ENCODE peak calls at places on chromosomes 4 and X, in five cellular contexts. D, K, S, A and X are unnamed samples.

GRCh38 chr4:5757091-5757490 is 46.1 kb downstream of the EVC start:
- DNase-seq in D (no peak), S (no peak), A (no peak), K (no peak), X (no peak)

GRCh38 chr4:56606385-56606784 is 74.7 kb downstream of the HOPX start:
- DNase-seq in A (no peak), S (no peak), D (no peak), K (no peak), X (no peak)

GRCh38 chr4:114017120-114017917 is 37.9 kb upstream of the ARSJ start:
- DNase-seq in A (no peak), K (no peak), S (no peak), D (no peak), X (no peak)

GRCh38 chr4:25252230-25253071 is 18.6 kb downstream of the PI4K2B start:
- DNase-seq in K (no peak), A (no peak), D (no peak), S (no peak), X (no peak)

GRCh38 chrX:31871989-31872388 is 800.1 kb upstream of the FTHL17 start:
- DNase-seq in D (no peak), S (no peak), K (peak; percentile 81), A (no peak), X (no peak)

GRCh38 chr4:37934609-37935008 is 25.6 kb upstream of the PTTG2 start:
- DNase-seq in K (no peak), A (no peak), D (no peak), S (no peak), X (no peak)

GRCh38 chr4:25223770-25224375 is 10.0 kb upstream of the PI4K2B start:
- DNase-seq in K (peak; percentile 50), A (peak; percentile 57), D (no peak), S (no peak), X (no peak)

GRCh38 chr4:145523117-145523516 is 41.5 kb downstream of the SMAD1 start:
- DNase-seq in S (no peak), D (no peak), K (no peak), A (no peak), X (no peak)

GRCh38 chr4:172143605-172144314 is 330.6 kb downstream of the GALNTL6 start:
- DNase-seq in S (peak; percentile 55), A (no peak), K (peak; percentile 60), D (no peak), X (no peak)

GRCh38 chrX:102768984-102769761 is 48.6 kb downstream of the GPRASP3 start:
- DNase-seq in D (peak; percentile 64), A (peak; percentile 89), K (peak; percentile 93), S (peak; percentile 75), X (peak; percentile 84)

GRCh38 chr4:1539859-1540600 is 133.8 kb upstream of the NKX1-1 start:
- DNase-seq in D (no peak), K (no peak), A (no peak), S (no peak), X (no peak)

GRCh38 chr4:1104647-1105046 is 8.7 kb downstream of the RNF212 start:
- DNase-seq in A (no peak), D (no peak), K (no peak), S (no peak), X (no peak)

GRCh38 chrX:314049-314448 is 4.5 kb downstream of the GTPBP6 start:
- DNase-seq in K (no peak), S (no peak), A (no peak), D (no peak), X (no peak)

GRCh38 chr4:22003878-22004277 is 55.3 kb upstream of the KCNIP4 start:
- DNase-seq in A (no peak), K (no peak), S (no peak), D (no peak), X (no peak)

GRCh38 chr4:129550281-129550785 is 454.4 kb downstream of the C4orf33 start:
- DNase-seq in S (no peak), D (no peak), K (no peak), A (no peak), X (peak; percentile 47)

GRCh38 chrX:13087322-13088154 is 43.1 kb upstream of the FAM9C start:
- DNase-seq in D (peak; percentile 99), K (peak; percentile 16), S (no peak), A (no peak), X (no peak)

GRCh38 chrX:15269618-15270521 is at the start of gene ASB9:
- DNase-seq in K (peak; percentile 52), D (no peak), S (peak; percentile 45), A (peak; percentile 39), X (peak; percentile 78)

GRCh38 chr4:144562019-144562740 is 83.8 kb upstream of the HHIP start:
- DNase-seq in A (no peak), K (no peak), D (no peak), S (no peak), X (no peak)

GRCh38 chr4:176631611-176632010 is 161.1 kb downstream of the VEGFC start:
- DNase-seq in S (no peak), D (no peak), A (no peak), K (no peak), X (no peak)

GRCh38 chr4:40908702-40909362 is 159.1 kb downstream of the NSUN7 start:
- DNase-seq in D (peak; percentile 40), A (peak; percentile 86), K (peak; percentile 76), S (peak; percentile 77), X (peak; percentile 59)

GRCh38 chrX:129494887-129495286 is 28.4 kb downstream of the SMARCA1 start:
- DNase-seq in K (no peak), A (no peak), S (no peak), D (no peak), X (no peak)
- TF ChIP-seq ZBTB33 in K (no peak), A (no peak), S (no peak), D (no peak), X (no peak)

DNA sequence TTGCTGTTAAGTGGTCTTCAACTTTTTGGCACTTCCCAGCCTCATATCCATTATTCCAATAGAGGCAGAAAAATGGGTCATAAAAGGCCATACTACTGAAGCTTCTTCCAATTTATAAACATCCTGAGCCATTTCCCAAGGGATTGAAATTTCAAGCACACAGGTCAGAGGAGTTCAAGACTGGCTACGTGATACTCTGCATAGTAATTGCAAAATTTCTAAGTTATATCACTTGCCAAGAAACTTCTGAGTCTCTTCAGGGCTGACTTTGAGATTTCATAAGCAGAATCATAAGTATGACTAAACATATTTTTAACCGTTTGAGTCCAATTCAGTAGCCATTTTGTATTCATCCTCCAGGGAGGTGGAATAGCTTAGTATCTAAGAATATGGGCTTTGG is 75.6 kb upstream of the RXFP1 start:
- DNase-seq in A (no peak), S (no peak), D (no peak), K (no peak), X (no peak)
- TF ChIP-seq ZBTB33 in A (no peak), S (no peak), D (no peak), K (no peak), X (no peak)

GRCh38 chr4:182447938-182448280 is 204.7 kb downstream of the TENM3 start:
- DNase-seq in D (no peak), A (no peak), S (no peak), K (no peak), X (no peak)
- TF ChIP-seq ZBTB33 in D (no peak), A (no peak), S (no peak), K (no peak), X (no peak)

DNA sequence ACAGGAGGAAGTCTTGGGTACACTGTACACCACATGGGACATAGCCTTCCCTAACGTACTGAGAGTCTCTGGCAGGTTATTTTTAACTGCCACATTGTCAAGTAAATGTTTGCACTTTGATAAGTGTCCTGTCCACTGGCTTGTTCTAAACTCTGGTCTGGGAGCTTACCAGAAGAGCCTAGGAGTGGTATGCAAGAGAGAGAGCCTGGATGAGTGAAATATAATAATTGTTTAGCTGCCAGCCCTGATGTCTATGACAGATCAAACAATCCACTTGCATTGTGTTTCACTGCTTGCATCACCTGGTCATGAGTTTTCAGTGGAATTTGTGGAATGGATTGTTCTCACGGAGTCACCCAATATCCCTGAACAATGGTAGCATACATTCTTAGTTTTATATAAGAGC is 91.6 kb downstream of the SHROOM3 start:
- DNase-seq in S (no peak), A (no peak), D (no peak), K (no peak), X (peak; percentile 68)
- TF ChIP-seq ZBTB33 in S (no peak), A (no peak), D (no peak), K (no peak), X (no peak)

GRCh38 chr4:94488667-94489066 is 36.9 kb downstream of the PDLIM5 start:
- DNase-seq in A (no peak), D (no peak), K (no peak), S (no peak), X (no peak)
- TF ChIP-seq ZBTB33 in A (no peak), D (no peak), K (no peak), S (no peak), X (no peak)

GRCh38 chr4:186946682-186947294 is 223.1 kb upstream of the FAT1 start:
- DNase-seq in D (no peak), K (peak; percentile 58), A (peak; percentile 79), S (peak; percentile 46), X (peak; percentile 78)
- TF ChIP-seq ZBTB33 in D (no peak), K (no peak), A (no peak), S (no peak), X (peak; percentile 60)

GRCh38 chrX:10932842-10933440 is 178.2 kb upstream of the HCCS start:
- DNase-seq in K (no peak), A (no peak), D (no peak), S (peak; percentile 6), X (no peak)

GRCh38 chrX:10939384-10939783 is 171.7 kb upstream of the HCCS start:
- DNase-seq in D (no peak), S (no peak), A (no peak), K (no peak), X (peak; percentile 64)

DNA sequence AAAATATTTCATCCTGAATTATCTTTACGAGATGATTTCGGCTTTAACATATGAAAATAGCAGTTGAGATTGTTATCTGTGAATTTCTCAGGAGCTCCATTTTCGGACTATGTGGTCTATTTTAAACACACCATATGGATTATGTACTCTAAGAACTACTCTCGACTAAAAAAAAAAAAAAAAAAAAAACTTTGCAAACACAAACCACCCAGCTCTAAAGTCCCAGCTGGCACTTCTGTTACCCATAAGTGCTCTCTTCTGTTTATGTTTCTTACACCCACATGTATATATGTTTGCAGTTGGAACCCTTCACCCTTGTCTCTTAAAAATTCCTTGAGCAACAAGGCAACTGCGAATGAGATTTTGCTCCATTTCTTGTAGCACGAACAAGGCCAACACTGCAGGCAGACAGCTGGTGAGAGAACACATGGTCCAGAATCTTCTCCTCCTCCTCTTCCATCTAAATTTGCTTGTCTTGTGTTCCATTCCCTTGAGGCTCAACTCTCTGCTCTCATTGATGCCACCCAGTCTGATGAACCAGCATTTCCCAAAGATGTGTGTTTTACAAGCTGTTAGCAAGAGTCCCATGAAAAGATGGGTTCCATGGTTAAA is 172.7 kb upstream of the HCCS start:
- DNase-seq in K (no peak), A (no peak), D (no peak), S (no peak), X (no peak)
- TF ChIP-seq ZBTB33 in K (no peak), A (no peak), D (no peak), S (no peak), X (no peak)

GRCh38 chr4:159235779-159236368 is 133.0 kb downstream of the RAPGEF2 start:
- DNase-seq in A (no peak), S (no peak), D (no peak), K (no peak), X (peak; percentile 24)

GRCh38 chr4:159239534-159239933 is 136.7 kb downstream of the RAPGEF2 start:
- DNase-seq in D (no peak), A (no peak), S (no peak), K (no peak), X (no peak)

GRCh38 chr4:159237975-159238374 is 135.1 kb downstream of the RAPGEF2 start:
- DNase-seq in K (no peak), D (no peak), A (no peak), S (no peak), X (no peak)

GRCh38 chr4:159240690-159241089 is 137.8 kb downstream of the RAPGEF2 start:
- DNase-seq in K (no peak), A (no peak), D (no peak), S (no peak), X (no peak)

GRCh38 chr4:159238631-159239030 is 135.8 kb downstream of the RAPGEF2 start:
- DNase-seq in S (no peak), D (no peak), K (no peak), A (no peak), X (no peak)
- TF ChIP-seq ZBTB33 in S (no peak), D (no peak), K (no peak), A (no peak), X (no peak)